ENCODE peak calls at places on chromosomes 11 and 22, in four cellular contexts. A is CD4-positive, alpha-beta memory T cell; C is upper lobe of right lung; G is dorsolateral prefrontal cortex. M is an unnamed sample.
A peak's percentile ranks its signal among the peaks of the same experiment; 100 is the strongest.

GRCh38 chr11:70669871-70670683 is 271.7 kb downstream of the CTTN start:
- DNase-seq in A (no peak), C (no peak), G (no peak), M (peak; percentile 65)

GRCh38 chr11:130097285-130097684 is 27.6 kb downstream of the APLP2 start:
- DNase-seq in A (no peak), C (no peak), G (no peak), M (no peak)

GRCh38 chr11:101567086-101567485 is 16.7 kb downstream of the TRPC6 start:
- DNase-seq in A (no peak), C (no peak), G (no peak), M (peak; percentile 19)

GRCh38 chr11:43573233-43573632 is 107.3 kb upstream of the HSD17B12 start:
- DNase-seq in A (no peak), C (no peak), G (no peak), M (peak; percentile 54)

GRCh38 chr11:117072517-117073218 is 25.6 kb downstream of the SIK3 start:
- DNase-seq in A (no peak), C (no peak), G (no peak), M (no peak)

GRCh38 chr11:104136861-104137260 is 27.1 kb downstream of the PDGFD start:
- DNase-seq in A (no peak), C (no peak), G (no peak), M (no peak)

GRCh38 chr22:32024791-32025190 is 18.3 kb upstream of the SLC5A1 start:
- DNase-seq in A (no peak), C (no peak), G (no peak), M (no peak)

GRCh38 chr11:120400564-120401364 is 64.6 kb downstream of the ARHGEF12 start:
- DNase-seq in A (no peak), C (no peak), G (no peak), M (peak; percentile 63)

GRCh38 chr11:96314326-96315050 is 28.5 kb downstream of the MAML2 start:
- DNase-seq in A (peak; percentile 15), C (no peak), G (no peak), M (peak; percentile 18)

GRCh38 chr11:88431675-88432341 is 94.3 kb upstream of the CTSC start:
- DNase-seq in A (no peak), C (no peak), G (no peak), M (no peak)

GRCh38 chr22:24010018-24010391 is 1.1 kb upstream of the CABIN1 start:
- DNase-seq in A (no peak), C (no peak), G (no peak), M (no peak)

GRCh38 chr22:47294222-47294532 is 531.7 kb downstream of the TBC1D22A start:
- DNase-seq in A (no peak), C (no peak), G (peak; percentile 20), M (no peak)

GRCh38 chr22:47293368-47294221 is 531.1 kb downstream of the TBC1D22A start:
- DNase-seq in A (no peak), C (no peak), G (peak; percentile 22), M (no peak)

GRCh38 chr22:47294571-47294970 is 532.1 kb downstream of the TBC1D22A start:
- DNase-seq in A (no peak), C (no peak), G (no peak), M (no peak)

GRCh38 chr22:47291565-47292495 is 529.4 kb downstream of the TBC1D22A start:
- DNase-seq in A (no peak), C (no peak), G (peak; percentile 6), M (no peak)

DNA sequence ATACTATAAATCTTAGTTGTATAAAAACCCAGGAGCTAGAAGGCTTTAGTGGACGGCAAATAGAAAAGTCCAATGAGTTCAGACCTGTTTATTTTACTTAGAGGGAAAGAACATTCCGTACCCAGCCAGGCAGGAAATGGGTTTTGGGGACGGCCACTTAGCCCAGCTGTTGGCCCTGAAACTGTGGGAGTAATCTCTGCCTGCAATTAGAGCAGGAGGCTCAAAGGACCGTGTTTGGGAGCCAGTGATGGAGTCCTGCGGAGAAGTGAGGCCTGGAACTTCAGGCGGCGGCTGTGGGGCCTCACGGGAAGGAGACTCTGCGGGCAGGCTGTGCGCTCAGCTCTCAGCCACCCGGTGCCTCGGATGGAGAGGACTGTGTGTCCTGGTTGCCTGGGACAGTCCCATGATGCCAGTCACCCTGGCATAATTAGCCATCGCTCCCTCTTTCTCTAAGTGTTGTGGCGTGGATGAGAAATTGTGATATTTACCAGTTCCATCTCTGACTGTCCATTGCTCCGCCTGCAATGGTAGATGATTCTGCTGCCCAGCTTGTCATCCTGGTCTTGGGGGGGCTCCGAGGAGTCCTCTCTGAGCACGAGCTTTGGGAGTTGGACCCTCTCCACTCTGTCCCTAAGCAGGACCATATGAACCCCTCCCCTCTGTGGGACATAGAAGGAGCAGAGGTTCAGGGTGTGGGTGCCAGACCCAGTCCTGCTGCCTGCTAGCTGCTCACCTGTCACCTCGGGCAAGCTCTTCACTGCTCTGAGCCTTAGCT is 530.3 kb downstream of the TBC1D22A start:
- DNase-seq in A (no peak), C (no peak), G (no peak), M (peak; percentile 30)
- H3K27ac ChIP-seq in A (no peak overlapping the region), C (peak overlapping the region; percentile 44), G (peak overlapping the region; percentile 10), M (no peak overlapping the region)

GRCh38 chr11:880447-880846 is 30.2 kb downstream of the CHID1 start:
- DNase-seq in A (no peak), C (no peak), G (no peak), M (no peak)
- H3K27ac ChIP-seq in A (no peak overlapping the region), C (no peak overlapping the region), G (no peak overlapping the region), M (no peak overlapping the region)

GRCh38 chr11:7672276-7672959 is 882 bp downstream of the CYB5R2 start:
- DNase-seq in A (no peak), C (no peak), G (no peak), M (no peak)

GRCh38 chr11:7670631-7671030 is 2.7 kb downstream of the CYB5R2 start:
- DNase-seq in A (no peak), C (no peak), G (no peak), M (no peak)

GRCh38 chr11:7672960-7673723 is at the start of gene CYB5R2:
- DNase-seq in A (no peak), C (peak; percentile 86), G (no peak), M (no peak)

GRCh38 chr11:7671807-7672206 is 1.5 kb downstream of the CYB5R2 start:
- DNase-seq in A (no peak), C (no peak), G (no peak), M (no peak)

GRCh38 chr11:7671347-7671746 is 2.0 kb downstream of the CYB5R2 start:
- DNase-seq in A (no peak), C (no peak), G (no peak), M (no peak)
- H3K27ac ChIP-seq in A (no peak overlapping the region), C (no peak overlapping the region), G (peak overlapping the region; percentile 52), M (no peak overlapping the region)

DNA sequence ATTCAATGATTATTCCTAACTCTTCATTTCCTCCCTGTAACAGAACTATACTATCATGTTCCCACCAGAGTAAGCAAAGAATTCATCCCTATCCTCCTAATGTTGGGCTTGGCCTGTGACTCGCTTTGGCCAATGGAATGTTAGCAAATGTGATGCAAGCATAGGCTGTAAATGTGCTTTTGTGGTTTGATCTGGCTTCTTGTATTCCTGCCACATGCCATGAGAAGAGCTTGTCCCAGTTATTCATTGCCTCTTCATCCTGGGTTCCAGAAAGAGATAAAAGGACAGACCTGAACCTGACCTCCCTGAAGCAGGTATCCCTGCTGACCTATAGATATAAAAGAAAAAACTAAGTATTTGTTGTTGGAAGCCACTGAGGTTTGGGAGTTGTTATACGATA is 51.0 kb downstream of the SYTL2 start:
- DNase-seq in A (no peak), C (no peak), G (no peak), M (peak; percentile 51)
- H3K27ac ChIP-seq in A (no peak overlapping the region), C (no peak overlapping the region), G (no peak overlapping the region), M (no peak overlapping the region)

GRCh38 chr11:61446211-61446651 is 16.3 kb downstream of the SDHAF2 start:
- DNase-seq in A (peak; percentile 52), C (peak; percentile 93), G (peak; percentile 96), M (peak; percentile 67)
- H3K27ac ChIP-seq in A (no peak overlapping the region), C (peak overlapping the region; percentile 37), G (peak overlapping the region; percentile 96), M (no peak overlapping the region)

GRCh38 chr11:73186886-73187285 is 31.2 kb upstream of the P2RY2 start:
- DNase-seq in A (no peak), C (no peak), G (no peak), M (no peak)
- H3K27ac ChIP-seq in A (no peak overlapping the region), C (no peak overlapping the region), G (no peak overlapping the region), M (no peak overlapping the region)